ENCODE peak calls at places on chromosomes 5 and 9, in four cellular contexts. K, D, Z and P are unnamed samples.

GRCh38 chr5:59367791-59368394 is 525.6 kb downstream of the PDE4D start:
- DNase-seq in Z (no peak), K (peak), D (peak), P (peak)

GRCh38 chr5:89851911-89852310 is 557.6 kb downstream of the CETN3 start:
- DNase-seq in K (no peak), D (no peak), Z (no peak), P (no peak)

GRCh38 chr9:127980706-127981558 is at the start of gene EEIG1:
- DNase-seq in D (no peak), Z (peak), K (peak), P (peak)

GRCh38 chr9:2215941-2216441 is 200.8 kb downstream of the SMARCA2 start:
- DNase-seq in K (no peak), D (no peak), Z (no peak), P (no peak)

GRCh38 chr5:173330151-173330855 is 2.1 kb upstream of the STC2 start:
- DNase-seq in D (peak), Z (no peak), K (no peak), P (no peak)

GRCh38 chr5:113162208-113162607 is 185.6 kb downstream of the DCP2 start:
- DNase-seq in Z (no peak), D (no peak), K (no peak), P (no peak)

GRCh38 chr9:125513634-125514413 is 193.2 kb downstream of the MAPKAP1 start:
- DNase-seq in D (no peak), K (peak), Z (no peak), P (peak)

GRCh38 chr9:124770359-124771020 is 621 bp downstream of the NR6A1 start:
- DNase-seq in K (no peak), D (no peak), Z (no peak), P (peak)

GRCh38 chr9:98977246-98977681 is 33.6 kb downstream of the COL15A1 start:
- DNase-seq in D (no peak), K (no peak), Z (no peak), P (no peak)

GRCh38 chr5:1312993-1313833 is 18.3 kb upstream of the TERT start:
- DNase-seq in D (no peak), K (peak), Z (peak), P (peak)

GRCh38 chr5:51960617-51961115 is 577.4 kb downstream of the ISL1 start:
- DNase-seq in D (no peak), K (no peak), Z (no peak), P (no peak)

GRCh38 chr5:180852510-180852909 is 8.6 kb downstream of the ZFP62 start:
- DNase-seq in K (no peak), Z (no peak), D (no peak), P (no peak)

GRCh38 chr9:115884846-115885245 is 268.7 kb upstream of the PAPPA start:
- DNase-seq in Z (no peak), D (no peak), K (no peak), P (no peak)

GRCh38 chr5:15366676-15367391 is 133.1 kb upstream of the FBXL7 start:
- DNase-seq in Z (no peak), K (no peak), D (no peak), P (no peak)

GRCh38 chr5:141186897-141187512 is at the start of gene PCDHB9:
- DNase-seq in Z (no peak), D (no peak), K (no peak), P (no peak)

GRCh38 chr9:21558627-21559401 is 76.7 kb upstream of the IFNE start:
- DNase-seq in K (no peak), D (no peak), Z (no peak), P (no peak)

GRCh38 chr9:114551750-114552685 is 35.6 kb upstream of the ATP6V1G1 start:
- DNase-seq in D (no peak), Z (no peak), K (peak), P (no peak)

GRCh38 chr9:116287721-116288120 is 134.1 kb downstream of the PAPPA start:
- DNase-seq in Z (no peak), D (no peak), K (no peak), P (no peak)

GRCh38 chr9:134320916-134321570 is 5.2 kb upstream of the RXRA start:
- DNase-seq in K (peak), D (no peak), Z (peak), P (no peak)

GRCh38 chr9:131500377-131500776 is 2.3 kb upstream of the POMT1 start:
- DNase-seq in K (no peak), D (no peak), Z (no peak), P (no peak)

GRCh38 chr9:131885144-131885609 is 145.3 kb upstream of the RAPGEF1 start:
- DNase-seq in D (no peak), K (no peak), Z (no peak), P (no peak)

GRCh38 chr9:135822383-135822755 is 85.0 kb downstream of the CAMSAP1 start:
- DNase-seq in K (no peak), D (no peak), Z (no peak), P (no peak)

GRCh38 chr5:138077064-138077696 is 6.7 kb upstream of the WNT8A start:
- DNase-seq in D (peak), K (peak), Z (no peak), P (peak)

GRCh38 chr5:179256229-179257189 is 88.8 kb downstream of the ADAMTS2 start:
- DNase-seq in Z (peak), D (no peak), K (peak), P (no peak)

GRCh38 chr9:21812415-21812814 is 10.0 kb downstream of the MTAP start:
- DNase-seq in Z (no peak), K (no peak), D (no peak), P (no peak)

GRCh38 chr5:173554989-173555705 is 61.3 kb downstream of the BOD1 start:
- DNase-seq in D (no peak), Z (no peak), K (no peak), P (no peak)

GRCh38 chr9:4741365-4742031 is 496 bp upstream of the AK3 start:
- DNase-seq in D (no peak), Z (no peak), K (no peak), P (peak)

GRCh38 chr9:76109953-76110352 is 219.5 kb downstream of the PCSK5 start:
- DNase-seq in K (no peak), D (no peak), Z (no peak), P (no peak)

GRCh38 chr9:77997611-77998349 is 33.8 kb downstream of the GNAQ start:
- DNase-seq in D (no peak), Z (peak), K (no peak), P (no peak)

GRCh38 chr9:129174724-129175514 is 3.1 kb downstream of the IER5L start:
- DNase-seq in K (peak), Z (peak), D (no peak), P (no peak)

GRCh38 chr5:177491429-177491945 is 5.9 kb downstream of the PDLIM7 start:
- DNase-seq in Z (peak), K (peak), D (no peak), P (peak)

GRCh38 chr9:76987594-76988200 is 31.8 kb upstream of the FOXB2 start:
- DNase-seq in D (peak), K (no peak), Z (no peak), P (peak)

GRCh38 chr5:72673623-72674022 is 142.8 kb upstream of the TNPO1 start:
- DNase-seq in Z (no peak), D (no peak), K (no peak), P (no peak)

GRCh38 chr5:180139731-180140626 is 68.4 kb upstream of the RNF130 start:
- DNase-seq in K (no peak), Z (no peak), D (no peak), P (no peak)

GRCh38 chr9:126144215-126144614 is 182.4 kb upstream of the MVB12B start:
- DNase-seq in K (no peak), Z (no peak), D (no peak), P (no peak)

DNA sequence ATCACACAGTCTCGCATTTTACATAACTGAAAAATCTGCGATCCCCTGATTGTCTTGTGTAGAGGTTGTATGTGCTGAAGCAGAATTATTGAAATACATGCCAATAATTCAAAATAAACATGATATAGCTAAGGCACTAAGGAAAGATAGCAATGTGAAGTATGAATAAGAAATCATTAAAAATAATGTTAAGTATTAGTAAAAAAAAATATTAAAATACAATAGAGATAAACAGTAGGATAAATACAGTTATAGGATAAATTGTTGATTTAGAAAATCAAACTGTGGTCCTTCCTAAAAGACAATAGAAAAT is 121.1 kb downstream of the FBXL17 start:
- DNase-seq in Z (no peak), K (no peak), D (no peak), P (no peak)
- TF ChIP-seq CTCF in Z (no peak), K (no peak), D (no peak), P (no peak)

DNA sequence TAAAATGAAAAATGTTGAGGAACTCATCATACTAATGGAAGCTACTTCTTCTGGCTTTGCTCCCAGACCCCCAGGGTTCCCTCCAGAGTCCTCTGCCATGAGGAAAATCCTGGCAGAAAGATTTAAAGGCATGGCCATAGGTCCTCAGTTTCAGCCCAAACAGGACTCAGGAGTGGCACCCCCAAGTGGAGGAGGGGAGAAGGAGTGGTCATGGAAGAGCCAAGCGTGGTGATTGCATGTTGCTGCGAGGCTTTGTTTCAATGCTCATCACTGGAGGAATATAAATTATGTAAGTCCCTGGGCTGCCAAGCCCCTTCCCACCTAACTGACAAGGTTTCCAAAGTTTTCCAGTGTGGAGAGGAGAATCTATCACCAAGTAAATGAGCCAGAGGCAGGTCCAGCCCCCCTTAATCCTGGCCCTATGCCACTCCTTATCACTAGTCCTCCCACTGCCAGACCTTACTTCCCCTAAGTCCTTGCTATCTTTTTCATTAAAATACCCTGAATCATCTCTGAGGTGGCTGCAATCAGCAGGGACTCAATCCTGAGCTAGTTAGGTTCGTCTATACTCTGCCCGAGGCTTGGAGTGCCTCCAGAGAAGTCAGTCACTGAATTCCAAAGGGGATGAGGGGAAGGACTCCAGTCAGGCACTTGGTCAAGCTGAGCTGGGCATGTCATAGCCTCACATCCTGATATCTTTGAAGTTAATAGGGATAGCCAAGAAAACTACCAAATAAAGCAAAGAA is 70.7 kb upstream of the TAF1L start:
- DNase-seq in D (no peak), Z (no peak), K (no peak), P (no peak)
- TF ChIP-seq CTCF in D (peak), Z (no peak), K (no peak), P (no peak)

GRCh38 chr5:7393921-7394799 is 1.8 kb upstream of the ADCY2 start:
- DNase-seq in K (no peak), Z (no peak), D (no peak), P (no peak)

GRCh38 chr5:7396169-7397004 is 449 bp downstream of the ADCY2 start:
- DNase-seq in K (peak), Z (no peak), D (no peak), P (no peak)

GRCh38 chr5:7395432-7396168 is at the start of gene ADCY2:
- DNase-seq in D (no peak), Z (no peak), K (no peak), P (no peak)

GRCh38 chr5:7397005-7397546 is 1.1 kb downstream of the ADCY2 start:
- DNase-seq in K (no peak), D (no peak), Z (no peak), P (no peak)

GRCh38 chr5:7394889-7395431 is 978 bp upstream of the ADCY2 start:
- DNase-seq in K (no peak), D (no peak), Z (no peak), P (no peak)
- TF ChIP-seq CTCF in K (no peak), D (no peak), Z (no peak), P (no peak)

GRCh38 chr5:170747357-170747756 is 36.2 kb upstream of the GABRP start:
- DNase-seq in Z (no peak), K (no peak), D (no peak), P (peak)

GRCh38 chr5:170748986-170749385 is 34.5 kb upstream of the GABRP start:
- DNase-seq in Z (no peak), D (no peak), K (no peak), P (peak)

GRCh38 chr5:170746081-170746951 is 37.2 kb upstream of the GABRP start:
- DNase-seq in D (no peak), K (no peak), Z (no peak), P (peak)

GRCh38 chr5:170746952-170747340 is 36.6 kb upstream of the GABRP start:
- DNase-seq in Z (no peak), K (no peak), D (no peak), P (no peak)

DNA sequence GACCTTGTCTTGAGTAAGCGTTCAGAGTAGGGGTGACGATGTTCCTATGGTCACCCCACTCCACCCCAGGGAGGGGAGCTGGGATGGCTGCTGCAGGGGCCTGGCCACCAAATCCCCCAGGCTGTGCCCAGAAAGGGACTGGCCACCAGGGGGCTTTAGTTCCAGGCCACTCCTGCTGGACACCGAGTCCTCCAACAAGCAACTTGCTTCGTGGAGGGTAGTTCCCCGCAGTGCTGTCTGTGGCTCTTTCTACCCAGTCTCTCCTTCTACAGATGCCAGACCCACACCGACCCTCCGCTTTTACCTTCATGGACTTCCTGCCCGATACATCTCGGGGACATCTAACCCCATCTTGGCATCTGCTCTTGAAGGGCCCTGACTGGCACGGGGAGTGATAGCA is 35.7 kb upstream of the GABRP start:
- DNase-seq in Z (no peak), K (no peak), D (no peak), P (peak)
- TF ChIP-seq CTCF in Z (no peak), K (no peak), D (peak), P (no peak)

DNA sequence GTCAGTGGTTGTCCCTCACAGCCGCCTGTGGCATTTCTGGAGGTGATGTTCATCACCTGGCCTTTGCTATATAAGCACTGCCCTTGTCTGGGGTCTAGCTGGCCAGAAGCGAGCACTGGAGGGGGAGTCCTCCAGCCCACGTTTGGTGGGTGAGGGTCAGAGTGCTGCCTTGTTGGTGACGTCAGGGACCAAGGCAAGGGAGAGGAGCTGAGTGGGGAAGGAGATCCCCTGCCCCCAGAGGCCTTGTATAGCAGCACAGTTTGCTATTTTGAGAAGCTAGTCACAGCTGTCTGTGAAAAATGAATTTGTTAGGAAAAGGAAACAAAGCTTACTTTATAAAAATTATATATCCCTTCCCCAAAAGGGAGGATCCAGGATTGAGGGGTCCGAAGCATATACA is 49.8 kb downstream of the SYK start:
- DNase-seq in Z (no peak), D (no peak), K (no peak), P (no peak)
- TF ChIP-seq CTCF in Z (no peak), D (no peak), K (no peak), P (no peak)